ENCODE peak calls at places on chromosomes 1 and 21, in nine cellular contexts. O, G, D, P, L, B, J, K and U are unnamed samples.

GRCh38 chr1:203196371-203196770 is 9.9 kb upstream of the CHI3L1 start:
- DNase-seq in P (no peak), B (no peak), O (no peak), J (no peak), D (no peak), L (no peak), K (no peak), G (no peak), U (no peak)

GRCh38 chr21:15793547-15794235 is 63.9 kb downstream of the USP25 start:
- DNase-seq in O (no peak), B (no peak), J (no peak), D (no peak), G (no peak), K (no peak), P (no peak), L (no peak), U (no peak)

GRCh38 chr1:198121058-198121829 is 35.6 kb upstream of the NEK7 start:
- DNase-seq in O (peak; percentile 32), P (no peak), G (no peak), K (no peak), J (no peak), B (no peak), D (no peak), L (peak; percentile 68), U (no peak)

GRCh38 chr1:153261793-153262371 is 2.4 kb downstream of the LORICRIN start:
- DNase-seq in B (no peak), K (no peak), L (no peak), D (no peak), G (no peak), O (no peak), J (no peak), P (no peak), U (no peak)

GRCh38 chr1:197632651-197633050 is 142.6 kb downstream of the DENND1B start:
- DNase-seq in P (no peak), B (no peak), J (no peak), D (no peak), O (no peak), K (no peak), L (no peak), G (no peak), U (no peak)

GRCh38 chr1:110171134-110171733 is 20.9 kb downstream of the SLC6A17 start:
- DNase-seq in B (no peak), J (no peak), O (no peak), D (no peak), G (no peak), P (no peak), K (no peak), L (no peak), U (no peak)

GRCh38 chr1:205298191-205298994 is 23.2 kb downstream of the NUAK2 start:
- DNase-seq in D (no peak), B (no peak), K (no peak), G (peak; percentile 60), L (peak; percentile 97), J (no peak), P (no peak), O (peak; percentile 93), U (no peak)

GRCh38 chr1:201517631-201518030 is 10.7 kb upstream of the CSRP1 start:
- DNase-seq in O (no peak), D (no peak), K (no peak), L (peak; percentile 80), G (no peak), B (peak; percentile 65), P (no peak), J (no peak), U (no peak)

GRCh38 chr1:170967042-170967910 is 31.9 kb downstream of the MROH9 start:
- DNase-seq in G (peak; percentile 3), K (no peak), O (peak; percentile 8), P (no peak), L (peak; percentile 11), J (no peak), D (peak; percentile 5), B (no peak), U (no peak)

GRCh38 chr1:50333595-50333974 is 89.7 kb downstream of the DMRTA2 start:
- DNase-seq in L (peak; percentile 27), G (peak; percentile 21), K (peak; percentile 73), B (peak; percentile 61), J (no peak), P (no peak), O (peak; percentile 57), D (no peak), U (no peak)

GRCh38 chr1:65174585-65174984 is 26.6 kb downstream of the AK4 start:
- DNase-seq in J (no peak), K (no peak), O (peak; percentile 77), P (no peak), G (no peak), D (no peak), B (no peak), L (peak; percentile 86), U (no peak)

GRCh38 chr1:168535536-168535935 is 8.3 kb downstream of the XCL2 start:
- DNase-seq in L (no peak), P (no peak), D (peak; percentile 58), G (no peak), K (no peak), O (no peak), B (no peak), J (no peak), U (no peak)

GRCh38 chr1:26697978-26698849 is 2.4 kb downstream of the ARID1A start:
- DNase-seq in K (peak; percentile 64), P (peak; percentile 31), L (peak; percentile 92), D (peak; percentile 65), B (peak; percentile 74), J (no peak), G (peak; percentile 81), O (peak; percentile 96), U (peak; percentile 14)

GRCh38 chr1:218507355-218508002 is 162.3 kb downstream of the TGFB2 start:
- DNase-seq in P (no peak), J (no peak), D (no peak), B (no peak), K (no peak), G (no peak), L (no peak), O (no peak), U (no peak)

GRCh38 chr1:113904292-113904673 is 316 bp downstream of the AP4B1 start:
- DNase-seq in O (peak; percentile 50), D (no peak), B (no peak), P (no peak), J (no peak), G (peak; percentile 50), K (no peak), L (peak; percentile 60), U (no peak)

GRCh38 chr1:203276916-203277535 is 28.3 kb upstream of the BTG2 start:
- DNase-seq in D (no peak), J (no peak), O (no peak), P (no peak), K (no peak), B (no peak), L (no peak), G (no peak), U (no peak)

GRCh38 chr1:61797045-61797755 is 54.9 kb downstream of the PATJ start:
- DNase-seq in P (no peak), K (no peak), L (no peak), J (no peak), G (no peak), O (peak; percentile 4), B (no peak), D (no peak), U (no peak)

GRCh38 chr21:36988536-36988935 is 18.0 kb upstream of the RIPPLY3 start:
- DNase-seq in O (no peak), J (no peak), G (no peak), P (no peak), L (no peak), K (no peak), D (no peak), B (no peak), U (no peak)